ENCODE peak calls at places on chromosomes 4 and X, in seven cellular contexts. Q is IMR-90, A is H1, M is mesenchymal stem cell, O is H9, W is neuronal stem cell, U is trophoblast cell. L is an unnamed sample.

GRCh38 chr4:41611124-41611838 is 73.3 kb downstream of the LIMCH1 start:
- DNase-seq in Q (no peak), A (no peak), M (no peak), O (no peak), W (no peak), U (no peak), L (no peak)

GRCh38 chrX:80550722-80551121 is 130.5 kb downstream of the TENT5D start:
- DNase-seq in Q (no peak), A (peak), M (no peak), O (peak), W (no peak), U (no peak), L (peak)

GRCh38 chr4:176569301-176569700 is 223.4 kb downstream of the VEGFC start:
- DNase-seq in Q (no peak), A (no peak), M (no peak), O (no peak), W (no peak), U (no peak), L (no peak)

GRCh38 chr4:5566991-5567390 is 141.4 kb downstream of the EVC2 start:
- DNase-seq in Q (no peak), A (no peak), M (no peak), O (no peak), W (no peak), U (no peak), L (no peak)

GRCh38 chrX:370244-370962 is 16.3 kb downstream of the PPP2R3B start:
- DNase-seq in Q (no peak), A (no peak), M (no peak), O (no peak), W (no peak), U (no peak), L (no peak)

GRCh38 chr4:33060873-33061542 is 2340.8 kb downstream of the PCDH7 start:
- DNase-seq in Q (peak), A (peak), M (peak), O (peak), W (peak), U (peak), L (peak)

GRCh38 chr4:48974979-48975640 is 11.0 kb upstream of the CWH43 start:
- DNase-seq in Q (no peak), A (no peak), M (no peak), O (no peak), W (no peak), U (no peak), L (no peak)

GRCh38 chr4:99024481-99025275 is 29.2 kb downstream of the METAP1 start:
- DNase-seq in Q (no peak), A (no peak), M (no peak), O (no peak), W (no peak), U (peak), L (no peak)

GRCh38 chr4:23629421-23629820 is 260.4 kb downstream of the PPARGC1A start:
- DNase-seq in Q (no peak), A (no peak), M (no peak), O (no peak), W (no peak), U (no peak), L (peak)

GRCh38 chr4:38612996-38613395 is 51.0 kb upstream of the KLF3 start:
- DNase-seq in Q (no peak), A (no peak), M (no peak), O (no peak), W (no peak), U (no peak), L (no peak)

GRCh38 chr4:7383251-7383650 is 51.5 kb downstream of the PSAPL1 start:
- DNase-seq in Q (no peak), A (no peak), M (no peak), O (peak), W (no peak), U (no peak), L (no peak)

GRCh38 chr4:5969336-5969735 is 48.9 kb downstream of the C4orf50 start:
- DNase-seq in Q (no peak), A (no peak), M (no peak), O (no peak), W (no peak), U (no peak), L (no peak)

GRCh38 chrX:84339507-84340364 is 151.7 kb upstream of the RPS6KA6 start:
- DNase-seq in Q (peak), A (no peak), M (peak), O (no peak), W (no peak), U (peak), L (peak)

GRCh38 chr4:8419222-8420041 is 21.1 kb downstream of the ACOX3 start:
- DNase-seq in Q (peak), A (no peak), M (peak), O (no peak), W (no peak), U (peak), L (no peak)

GRCh38 chr4:123452585-123452984 is 56.0 kb downstream of the SPRY1 start:
- DNase-seq in Q (peak), A (no peak), M (peak), O (no peak), W (no peak), U (peak), L (no peak)

GRCh38 chr4:682490-683172 is 6.3 kb downstream of the SLC49A3 start:
- DNase-seq in Q (no peak), A (no peak), M (no peak), O (peak), W (no peak), U (peak), L (no peak)

GRCh38 chr4:157996061-157996460 is 176.8 kb downstream of the GASK1B start:
- DNase-seq in Q (no peak), A (no peak), M (peak), O (no peak), W (no peak), U (no peak), L (no peak)

DNA sequence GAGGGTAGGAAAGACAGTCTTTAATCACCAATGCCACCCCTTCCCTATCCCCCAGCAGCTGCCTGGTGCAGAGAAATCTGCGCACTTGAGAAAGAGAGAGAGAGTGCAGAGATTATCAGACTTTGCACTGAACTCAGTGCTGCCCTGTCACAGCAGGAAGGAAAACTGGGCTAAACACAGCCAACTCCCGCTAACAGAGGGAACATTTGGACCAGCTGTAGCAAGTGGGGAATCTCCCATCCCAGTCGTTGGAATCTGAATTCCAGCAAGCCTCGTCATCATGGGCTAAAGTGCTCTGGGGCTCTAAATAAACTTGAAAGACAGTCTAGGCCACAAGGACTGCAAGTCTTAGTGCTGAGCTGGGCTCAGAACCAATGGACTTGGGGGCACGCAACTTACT is 168.7 kb downstream of the DLG3 start:
- DNase-seq in Q (peak), A (no peak), M (peak), O (no peak), W (no peak), U (peak), L (no peak)
- H3K4ac ChIP-seq in Q (no peak), A (no peak), M (no peak), O (no peak), W (no peak), U (no peak), L (no peak)

GRCh38 chr4:113004655-113005054 is 44.8 kb upstream of the ANK2 start:
- DNase-seq in Q (no peak), A (no peak), M (no peak), O (no peak), W (no peak), U (no peak), L (no peak)
- H2BK5ac ChIP-seq in Q (no peak), A (no peak), M (no peak), O (no peak), W (no peak), U (no peak), L (no peak)

GRCh38 chr4:82287720-82288119 is 86.1 kb downstream of the HNRNPD start:
- DNase-seq in Q (no peak), A (no peak), M (no peak), O (no peak), W (no peak), U (no peak), L (no peak)

GRCh38 chr4:82284858-82285805 is 88.7 kb downstream of the HNRNPD start:
- DNase-seq in Q (peak), A (peak), M (peak), O (peak), W (peak), U (peak), L (peak)

GRCh38 chr4:82282875-82283274 is 90.9 kb downstream of the HNRNPD start:
- DNase-seq in Q (no peak), A (no peak), M (no peak), O (no peak), W (no peak), U (no peak), L (peak)

GRCh38 chr4:82284475-82284857 is 89.3 kb downstream of the HNRNPD start:
- DNase-seq in Q (no peak), A (no peak), M (no peak), O (no peak), W (no peak), U (no peak), L (no peak)
- H3K18ac ChIP-seq in Q (no peak), A (no peak), M (peak), O (no peak), W (no peak), U (no peak), L (no peak)

GRCh38 chr4:105558277-105558676 is 5.9 kb downstream of the ARHGEF38 start:
- DNase-seq in Q (no peak), A (no peak), M (no peak), O (no peak), W (no peak), U (no peak), L (no peak)
- H3K4ac ChIP-seq in Q (no peak), A (no peak), M (no peak), O (no peak), W (no peak), U (no peak), L (no peak)

GRCh38 chrX:34058005-34058404 is 74.1 kb downstream of the FAM47A start:
- DNase-seq in Q (no peak), A (peak), M (no peak), O (peak), W (no peak), U (no peak), L (peak)
- H2BK5ac ChIP-seq in Q (no peak), A (no peak), M (no peak), O (no peak), W (no peak), U (no peak), L (no peak)

GRCh38 chr4:137961051-137961438 is 281.1 kb downstream of the SLC7A11 start:
- DNase-seq in Q (no peak), A (no peak), M (peak), O (no peak), W (no peak), U (peak), L (no peak)
- H3K18ac ChIP-seq in Q (no peak), A (no peak), M (peak), O (no peak), W (no peak), U (no peak), L (no peak)

DNA sequence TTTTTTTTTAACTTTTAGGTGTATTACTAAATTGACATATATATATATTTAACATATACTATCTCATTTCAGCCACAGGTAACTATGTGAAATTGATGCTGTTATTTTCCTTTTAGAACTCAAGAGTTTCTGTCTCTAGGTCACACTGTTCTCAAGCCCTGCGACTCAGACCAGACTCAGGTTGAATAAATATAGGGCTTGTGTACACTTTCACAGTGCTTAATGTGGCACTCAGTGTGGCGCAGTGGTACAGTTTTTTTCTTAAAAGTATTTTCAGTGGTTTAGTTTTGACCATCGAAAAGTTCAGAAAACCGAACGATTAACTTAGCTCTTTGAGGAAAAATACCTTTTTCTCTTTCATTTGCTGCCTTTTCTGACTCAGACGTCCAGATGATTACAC is 24.7 kb downstream of the PACRGL start:
- DNase-seq in Q (no peak), A (no peak), M (no peak), O (no peak), W (no peak), U (no peak), L (no peak)
- H3K4ac ChIP-seq in Q (no peak), A (no peak), M (no peak), O (no peak), W (no peak), U (no peak), L (no peak)